ENCODE peak calls at places on chromosomes 6 and 20, in five cellular contexts. One of them, this sample, is unnamed.

GRCh38 chr20:13121840-13122515 is 99.1 kb upstream of the ISM1 start:
- DNase-seq in fibroblast of lung: no peak
- DNase-seq in PC-9: no peak
- DNase-seq in bronchial epithelial cell: no peak
- DNase-seq in kidney epithelial cell: no peak
- DNase-seq in this sample: no peak

GRCh38 chr6:72421387-72421786 is 200.5 kb upstream of the KCNQ5 start:
- DNase-seq in PC-9: no peak
- DNase-seq in fibroblast of lung: no peak
- DNase-seq in kidney epithelial cell: no peak
- DNase-seq in bronchial epithelial cell: no peak
- DNase-seq in this sample: no peak

GRCh38 chr6:166786704-166787293 is 159.7 kb upstream of the RPS6KA2 start:
- DNase-seq in fibroblast of lung: peak
- DNase-seq in bronchial epithelial cell: peak
- DNase-seq in kidney epithelial cell: peak
- DNase-seq in PC-9: peak
- DNase-seq in this sample: no peak

GRCh38 chr6:3176562-3177355 is 19.4 kb upstream of the TUBB2A start:
- DNase-seq in kidney epithelial cell: peak
- DNase-seq in fibroblast of lung: peak
- DNase-seq in bronchial epithelial cell: peak
- DNase-seq in PC-9: peak
- DNase-seq in this sample: no peak

GRCh38 chr6:41707565-41708200 is 27.7 kb downstream of the TFEB start:
- DNase-seq in fibroblast of lung: no peak
- DNase-seq in PC-9: no peak
- DNase-seq in bronchial epithelial cell: no peak
- DNase-seq in kidney epithelial cell: no peak
- DNase-seq in this sample: no peak

GRCh38 chr6:41367700-41368099 is 32.3 kb downstream of the NCR2 start:
- DNase-seq in bronchial epithelial cell: peak
- DNase-seq in PC-9: peak
- DNase-seq in fibroblast of lung: peak
- DNase-seq in kidney epithelial cell: no peak
- DNase-seq in this sample: peak

GRCh38 chr20:15887387-15887786 is 685.9 kb downstream of the KIF16B start:
- DNase-seq in kidney epithelial cell: no peak
- DNase-seq in fibroblast of lung: no peak
- DNase-seq in bronchial epithelial cell: no peak
- DNase-seq in PC-9: no peak
- DNase-seq in this sample: no peak

GRCh38 chr6:132410840-132411239 is 9.6 kb upstream of the MOXD1 start:
- DNase-seq in kidney epithelial cell: no peak
- DNase-seq in bronchial epithelial cell: no peak
- DNase-seq in fibroblast of lung: no peak
- DNase-seq in PC-9: no peak
- DNase-seq in this sample: no peak

GRCh38 chr20:58127731-58128130 is 100.7 kb downstream of the ANKRD60 start:
- DNase-seq in bronchial epithelial cell: peak
- DNase-seq in kidney epithelial cell: peak
- DNase-seq in fibroblast of lung: peak
- DNase-seq in PC-9: peak
- DNase-seq in this sample: peak

GRCh38 chr20:11394145-11394833 is 523.4 kb upstream of the BTBD3 start:
- DNase-seq in bronchial epithelial cell: peak
- DNase-seq in kidney epithelial cell: peak
- DNase-seq in PC-9: no peak
- DNase-seq in fibroblast of lung: peak
- DNase-seq in this sample: no peak

GRCh38 chr6:136236491-136237293 is 13.4 kb downstream of the MTFR2 start:
- DNase-seq in fibroblast of lung: no peak
- DNase-seq in kidney epithelial cell: no peak
- DNase-seq in bronchial epithelial cell: no peak
- DNase-seq in PC-9: no peak
- DNase-seq in this sample: no peak

GRCh38 chr6:142856857-142857608 is 87.9 kb downstream of the HIVEP2 start:
- DNase-seq in bronchial epithelial cell: no peak
- DNase-seq in kidney epithelial cell: no peak
- DNase-seq in fibroblast of lung: no peak
- DNase-seq in PC-9: no peak
- DNase-seq in this sample: no peak

GRCh38 chr6:64224819-64225218 is 589.2 kb downstream of the PHF3 start:
- DNase-seq in fibroblast of lung: peak
- DNase-seq in kidney epithelial cell: no peak
- DNase-seq in bronchial epithelial cell: no peak
- DNase-seq in PC-9: no peak
- DNase-seq in this sample: no peak

GRCh38 chr20:32465092-32465900 is 107.2 kb downstream of the ASXL1 start:
- DNase-seq in fibroblast of lung: peak
- DNase-seq in PC-9: peak
- DNase-seq in bronchial epithelial cell: no peak
- DNase-seq in kidney epithelial cell: peak
- DNase-seq in this sample: peak

GRCh38 chr6:41011673-41012072 is 27.3 kb downstream of the UNC5CL start:
- DNase-seq in fibroblast of lung: no peak
- DNase-seq in PC-9: no peak
- DNase-seq in bronchial epithelial cell: no peak
- DNase-seq in kidney epithelial cell: no peak
- DNase-seq in this sample: no peak

GRCh38 chr6:166825553-166826145 is 130.7 kb downstream of the RNASET2 start:
- DNase-seq in bronchial epithelial cell: peak
- DNase-seq in fibroblast of lung: no peak
- DNase-seq in kidney epithelial cell: peak
- DNase-seq in PC-9: peak
- DNase-seq in this sample: peak

GRCh38 chr6:81808834-81809598 is 56.5 kb upstream of the TENT5A start:
- DNase-seq in PC-9: no peak
- DNase-seq in fibroblast of lung: peak
- DNase-seq in bronchial epithelial cell: no peak
- DNase-seq in kidney epithelial cell: no peak
- DNase-seq in this sample: no peak

GRCh38 chr6:148593130-148593812 is 153.6 kb upstream of the UST start:
- DNase-seq in kidney epithelial cell: peak
- DNase-seq in PC-9: no peak
- DNase-seq in fibroblast of lung: peak
- DNase-seq in bronchial epithelial cell: no peak
- DNase-seq in this sample: no peak

GRCh38 chr6:143708889-143709288 is 31.1 kb downstream of the PHACTR2 start:
- DNase-seq in kidney epithelial cell: no peak
- DNase-seq in bronchial epithelial cell: no peak
- DNase-seq in PC-9: no peak
- DNase-seq in fibroblast of lung: no peak
- DNase-seq in this sample: no peak

GRCh38 chr6:163645560-163645959 is 231.0 kb downstream of the QKI start:
- DNase-seq in kidney epithelial cell: no peak
- DNase-seq in bronchial epithelial cell: peak
- DNase-seq in fibroblast of lung: no peak
- DNase-seq in PC-9: no peak
- DNase-seq in this sample: no peak

GRCh38 chr20:346640-347316 is at the start of gene NRSN2:
- DNase-seq in PC-9: no peak
- DNase-seq in fibroblast of lung: peak
- DNase-seq in kidney epithelial cell: no peak
- DNase-seq in bronchial epithelial cell: no peak
- DNase-seq in this sample: no peak

GRCh38 chr6:132188865-132189264 is 212.4 kb downstream of the MOXD1 start:
- DNase-seq in PC-9: no peak
- DNase-seq in fibroblast of lung: peak
- DNase-seq in kidney epithelial cell: peak
- DNase-seq in bronchial epithelial cell: peak
- DNase-seq in this sample: no peak

GRCh38 chr6:128882991-128883571 is at the start of gene LAMA2:
- DNase-seq in bronchial epithelial cell: peak
- DNase-seq in fibroblast of lung: peak
- DNase-seq in PC-9: no peak
- DNase-seq in kidney epithelial cell: no peak
- DNase-seq in this sample: peak

GRCh38 chr20:31517373-31517772 is 3.1 kb downstream of the HM13 start:
- DNase-seq in kidney epithelial cell: peak
- DNase-seq in bronchial epithelial cell: peak
- DNase-seq in fibroblast of lung: peak
- DNase-seq in PC-9: peak
- DNase-seq in this sample: peak

GRCh38 chr6:127484207-127484858 is 25.1 kb upstream of the KIAA0408 start:
- DNase-seq in PC-9: peak
- DNase-seq in bronchial epithelial cell: peak
- DNase-seq in fibroblast of lung: peak
- DNase-seq in kidney epithelial cell: peak
- DNase-seq in this sample: no peak

GRCh38 chr20:38692436-38693411 is 31.6 kb upstream of the SLC32A1 start:
- DNase-seq in fibroblast of lung: peak
- DNase-seq in PC-9: peak
- DNase-seq in kidney epithelial cell: peak
- DNase-seq in bronchial epithelial cell: peak
- DNase-seq in this sample: peak

GRCh38 chr20:8981482-8981881 is 87.4 kb upstream of the PLCB4 start:
- DNase-seq in PC-9: no peak
- DNase-seq in bronchial epithelial cell: no peak
- DNase-seq in fibroblast of lung: no peak
- DNase-seq in kidney epithelial cell: no peak
- DNase-seq in this sample: no peak

GRCh38 chr20:18314786-18315406 is 26.6 kb downstream of the ZNF133 start:
- DNase-seq in PC-9: peak
- DNase-seq in bronchial epithelial cell: peak
- DNase-seq in fibroblast of lung: peak
- DNase-seq in kidney epithelial cell: peak
- DNase-seq in this sample: no peak

DNA sequence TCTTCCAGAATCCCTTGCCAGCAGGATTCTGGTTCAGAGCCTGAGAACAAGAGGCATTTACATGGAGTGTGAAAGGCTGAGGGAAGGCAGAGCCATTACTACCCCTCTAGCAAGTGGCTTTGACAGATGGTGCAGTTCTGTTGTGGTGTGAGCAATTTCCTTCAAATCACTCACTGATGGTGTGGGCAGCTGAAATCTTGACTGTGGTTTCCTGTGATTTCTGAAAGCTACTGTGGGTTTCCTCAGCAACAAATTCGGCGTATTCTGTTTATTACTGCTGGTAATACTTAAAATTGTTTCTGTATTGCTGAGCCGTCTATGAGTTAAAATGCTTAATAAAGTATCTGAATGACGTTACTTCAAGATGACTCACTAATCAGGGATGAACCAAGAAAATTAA is 181.5 kb upstream of the TCF21 start:
- DNase-seq in kidney epithelial cell: no peak
- DNase-seq in fibroblast of lung: peak
- DNase-seq in PC-9: no peak
- DNase-seq in bronchial epithelial cell: peak
- DNase-seq in this sample: no peak
- H3K4me3 ChIP-seq in kidney epithelial cell: no peak
- H3K4me3 ChIP-seq in fibroblast of lung: no peak
- H3K4me3 ChIP-seq in PC-9: no peak
- H3K4me3 ChIP-seq in bronchial epithelial cell: no peak
- H3K4me3 ChIP-seq in this sample: no peak

GRCh38 chr6:69220293-69220847 is 576.4 kb downstream of the LMBRD1 start:
- DNase-seq in bronchial epithelial cell: no peak
- DNase-seq in PC-9: no peak
- DNase-seq in fibroblast of lung: no peak
- DNase-seq in kidney epithelial cell: no peak
- DNase-seq in this sample: no peak
- TF ChIP-seq CTCF in bronchial epithelial cell: no peak
- TF ChIP-seq CTCF in PC-9: no peak
- TF ChIP-seq CTCF in fibroblast of lung: no peak
- TF ChIP-seq CTCF in kidney epithelial cell: no peak
- TF ChIP-seq CTCF in this sample: no peak

GRCh38 chr6:88167625-88167937 is 1.4 kb upstream of the CNR1 start:
- DNase-seq in fibroblast of lung: no peak
- DNase-seq in bronchial epithelial cell: no peak
- DNase-seq in kidney epithelial cell: no peak
- DNase-seq in PC-9: no peak
- DNase-seq in this sample: no peak
- H3K4me3 ChIP-seq in fibroblast of lung: no peak
- H3K4me3 ChIP-seq in bronchial epithelial cell: no peak
- H3K4me3 ChIP-seq in kidney epithelial cell: peak
- H3K4me3 ChIP-seq in PC-9: no peak
- H3K4me3 ChIP-seq in this sample: no peak

GRCh38 chr20:44475694-44476560 is at the start of gene TTPAL:
- DNase-seq in fibroblast of lung: peak
- DNase-seq in bronchial epithelial cell: peak
- DNase-seq in kidney epithelial cell: peak
- DNase-seq in PC-9: peak
- DNase-seq in this sample: peak
- TF ChIP-seq CTCF in fibroblast of lung: no peak
- TF ChIP-seq CTCF in bronchial epithelial cell: peak
- TF ChIP-seq CTCF in kidney epithelial cell: peak
- TF ChIP-seq CTCF in PC-9: peak
- TF ChIP-seq CTCF in this sample: peak

GRCh38 chr20:47353224-47353696 is 3.2 kb downstream of the ZMYND8 start:
- DNase-seq in kidney epithelial cell: no peak
- DNase-seq in fibroblast of lung: no peak
- DNase-seq in PC-9: no peak
- DNase-seq in bronchial epithelial cell: no peak
- DNase-seq in this sample: no peak
- H3K4me3 ChIP-seq in kidney epithelial cell: peak
- H3K4me3 ChIP-seq in fibroblast of lung: no peak
- H3K4me3 ChIP-seq in PC-9: peak
- H3K4me3 ChIP-seq in bronchial epithelial cell: peak
- H3K4me3 ChIP-seq in this sample: peak

DNA sequence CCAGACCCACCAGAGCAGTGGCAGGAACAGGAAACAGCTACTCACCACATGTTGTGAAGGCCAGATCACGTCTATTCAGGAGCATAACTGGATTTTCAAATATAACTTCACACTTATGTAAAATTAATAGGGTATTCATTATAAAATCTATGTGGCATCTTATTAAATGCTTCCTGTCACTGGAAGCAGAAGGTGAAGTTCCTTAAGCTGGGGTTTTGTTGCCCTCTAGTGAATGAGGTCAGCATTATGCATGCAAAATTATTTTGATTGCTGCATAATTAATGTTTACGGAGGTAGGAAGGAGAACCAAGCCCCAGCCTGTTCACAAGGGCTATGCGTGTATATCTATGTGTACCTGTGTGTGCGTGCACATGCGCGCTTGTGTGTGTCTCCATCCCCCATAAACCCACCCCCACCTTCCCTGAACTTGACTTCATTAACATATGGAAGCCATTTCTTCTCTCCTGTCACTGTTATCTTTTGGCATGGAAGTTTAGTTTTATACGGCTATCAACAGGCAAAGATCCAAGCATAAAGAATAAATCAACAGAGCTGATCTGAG is 90.3 kb upstream of the CDH4 start:
- DNase-seq in bronchial epithelial cell: no peak
- DNase-seq in fibroblast of lung: peak
- DNase-seq in kidney epithelial cell: no peak
- DNase-seq in PC-9: no peak
- DNase-seq in this sample: no peak
- TF ChIP-seq CTCF in bronchial epithelial cell: no peak
- TF ChIP-seq CTCF in fibroblast of lung: peak
- TF ChIP-seq CTCF in kidney epithelial cell: no peak
- TF ChIP-seq CTCF in PC-9: no peak
- TF ChIP-seq CTCF in this sample: peak

This sample was measured in retinal pigment epithelial cell.